ENCODE peak calls at places on chromosomes 2 and 18, in eight cellular contexts. W is adipocyte; A is upper lobe of right lung; Y is ACHN; Q is caudate nucleus; G is stimulated activated CD8-positive, alpha-beta memory T cell treated with anti-CD3 and anti-CD28 coated beads, Interleukin-12 subunit alpha, Interleukin-12 subunit beta, amount 100 ng/mL, for 1 hour; I is D341Med; J is breast epithelium. K is an unnamed sample.

GRCh38 chr18:12038661-12039417 is 54.8 kb upstream of the ANKRD62 start:
- DNase-seq in W (peak; percentile 91), A (peak; percentile 92), Y (peak; percentile 70), Q (no peak), G (peak; percentile 55), I (peak; percentile 96), J (peak; percentile 67), K (peak; percentile 59)

GRCh38 chr2:217551229-217551909 is 451.4 kb downstream of the TNS1 start:
- DNase-seq in W (peak; percentile 81), A (no peak), Y (peak; percentile 75), Q (no peak), G (no peak), I (no peak), J (no peak), K (no peak)

GRCh38 chr2:220670461-220670979 is 901.6 kb downstream of the EPHA4 start:
- DNase-seq in W (no peak), A (no peak), Y (no peak), Q (no peak), G (no peak), I (no peak), J (no peak), K (no peak)

GRCh38 chr2:230067990-230068657 is 600 bp downstream of the SLC16A14 start:
- DNase-seq in W (peak; percentile 76), A (peak; percentile 78), Y (peak; percentile 37), Q (peak; percentile 7), G (no peak), I (peak; percentile 65), J (no peak), K (peak; percentile 45)

GRCh38 chr18:9575558-9575957 is 38.8 kb downstream of the PPP4R1 start:
- DNase-seq in W (peak; percentile 98), A (peak; percentile 64), Y (peak; percentile 92), Q (no peak), G (no peak), I (no peak), J (peak; percentile 76), K (peak; percentile 83)

GRCh38 chr18:52570975-52571374 is 231.0 kb downstream of the DCC start:
- DNase-seq in W (peak; percentile 63), A (no peak), Y (no peak), Q (no peak), G (no peak), I (no peak), J (no peak), K (no peak)

GRCh38 chr18:6857305-6857704 is 127.8 kb downstream of the ARHGAP28 start:
- DNase-seq in W (no peak), A (no peak), Y (no peak), Q (no peak), G (no peak), I (no peak), J (no peak), K (no peak)

GRCh38 chr2:17791121-17791902 is 24.9 kb upstream of the MSGN1 start:
- DNase-seq in W (peak; percentile 88), A (no peak), Y (no peak), Q (no peak), G (no peak), I (no peak), J (no peak), K (no peak)

GRCh38 chr2:27109083-27109482 is 9.8 kb downstream of the CGREF1 start:
- DNase-seq in W (no peak), A (no peak), Y (no peak), Q (no peak), G (no peak), I (no peak), J (no peak), K (no peak)

GRCh38 chr2:136134126-136134525 is 16.2 kb upstream of the CXCR4 start:
- DNase-seq in W (no peak), A (no peak), Y (no peak), Q (no peak), G (no peak), I (no peak), J (no peak), K (no peak)

GRCh38 chr2:74530239-74531161 is 767 bp downstream of the HTRA2 start:
- DNase-seq in W (peak; percentile 63), A (peak; percentile 77), Y (peak; percentile 17), Q (no peak), G (no peak), I (peak; percentile 55), J (no peak), K (no peak)

GRCh38 chr18:51580580-51580979 is 383.1 kb upstream of the MEX3C start:
- DNase-seq in W (no peak), A (no peak), Y (no peak), Q (no peak), G (no peak), I (no peak), J (no peak), K (no peak)

GRCh38 chr18:74551936-74552555 is 17.7 kb downstream of the CNDP1 start:
- DNase-seq in W (peak; percentile 94), A (peak; percentile 80), Y (peak; percentile 75), Q (no peak), G (peak; percentile 65), I (peak; percentile 90), J (peak; percentile 67), K (peak; percentile 87)

GRCh38 chr18:68735498-68736343 is 20.8 kb upstream of the TMX3 start:
- DNase-seq in W (peak; percentile 79), A (no peak), Y (peak; percentile 51), Q (no peak), G (no peak), I (peak; percentile 69), J (no peak), K (peak; percentile 16)

GRCh38 chr2:121804340-121804739 is 48.9 kb downstream of the TSN start:
- DNase-seq in W (no peak), A (no peak), Y (peak; percentile 58), Q (no peak), G (no peak), I (no peak), J (no peak), K (no peak)

GRCh38 chr2:130339885-130340745 is 2.6 kb upstream of the IMP4 start:
- DNase-seq in W (no peak), A (no peak), Y (no peak), Q (no peak), G (no peak), I (no peak), J (no peak), K (no peak)

GRCh38 chr2:239400000-239400831 is 604 bp downstream of the HDAC4 start:
- DNase-seq in W (peak; percentile 54), A (peak; percentile 63), Y (no peak), Q (no peak), G (no peak), I (peak; percentile 48), J (no peak), K (no peak)

GRCh38 chr18:55354795-55355194 is 233.2 kb downstream of the TCF4 start:
- DNase-seq in W (no peak), A (no peak), Y (no peak), Q (no peak), G (no peak), I (peak; percentile 42), J (no peak), K (no peak)

GRCh38 chr2:34747643-34748042 is 1148.5 kb upstream of the FAM98A start:
- DNase-seq in W (no peak), A (no peak), Y (peak; percentile 4), Q (no peak), G (no peak), I (no peak), J (no peak), K (no peak)

GRCh38 chr2:195318440-195319111 is 338.4 kb upstream of the SLC39A10 start:
- DNase-seq in W (peak; percentile 80), A (no peak), Y (peak; percentile 65), Q (no peak), G (peak; percentile 11), I (peak; percentile 42), J (no peak), K (peak; percentile 50)

GRCh38 chr2:152228215-152228614 is 52.7 kb upstream of the STAM2 start:
- DNase-seq in W (peak; percentile 74), A (no peak), Y (no peak), Q (no peak), G (no peak), I (no peak), J (no peak), K (no peak)

GRCh38 chr18:38545071-38545470 is 979.5 kb upstream of the CELF4 start:
- DNase-seq in W (no peak), A (no peak), Y (peak; percentile 7), Q (no peak), G (no peak), I (peak; percentile 65), J (no peak), K (no peak)

GRCh38 chr18:5451130-5451529 is 92.7 kb downstream of the EPB41L3 start:
- DNase-seq in W (no peak), A (no peak), Y (no peak), Q (no peak), G (no peak), I (no peak), J (no peak), K (no peak)

GRCh38 chr2:110843496-110843895 is 111.1 kb downstream of the ACOXL start:
- DNase-seq in W (no peak), A (no peak), Y (no peak), Q (no peak), G (no peak), I (no peak), J (no peak), K (no peak)

GRCh38 chr18:23844991-23845680 is 155.9 kb downstream of the LAMA3 start:
- DNase-seq in W (peak; percentile 44), A (no peak), Y (no peak), Q (no peak), G (no peak), I (no peak), J (peak; percentile 49), K (no peak)

GRCh38 chr2:204871246-204871953 is 326.1 kb downstream of the PARD3B start:
- DNase-seq in W (peak; percentile 67), A (no peak), Y (peak; percentile 62), Q (no peak), G (no peak), I (no peak), J (no peak), K (peak; percentile 17)

GRCh38 chr2:48175254-48175653 is 269.0 kb upstream of the FBXO11 start:
- DNase-seq in W (peak; percentile 73), A (no peak), Y (no peak), Q (no peak), G (no peak), I (no peak), J (no peak), K (no peak)

GRCh38 chr18:48441405-48441881 is 32.3 kb upstream of the ZBTB7C start:
- DNase-seq in W (no peak), A (no peak), Y (no peak), Q (no peak), G (no peak), I (no peak), J (peak; percentile 46), K (no peak)

GRCh38 chr2:172083725-172084483 is 1.4 kb upstream of the DLX1 start:
- DNase-seq in W (peak; percentile 43), A (no peak), Y (peak; percentile 56), Q (no peak), G (no peak), I (peak; percentile 72), J (no peak), K (no peak)